ENCODE peak calls at places on chromosomes 1 and 21, in five cellular contexts. A is fibroblast of mammary gland, V is spleen, H is transverse colon, O is left ventricle myocardium inferior. U is an unnamed sample.

GRCh38 chr1:85801520-85801919 is 93.3 kb upstream of the ZNHIT6 start:
- DNase-seq in A (peak), V (no peak), H (no peak), O (no peak), U (no peak)

GRCh38 chr1:115179397-115179835 is 90.1 kb upstream of the TSPAN2 start:
- DNase-seq in A (peak), V (no peak), H (no peak), O (peak), U (no peak)

GRCh38 chr1:69824932-69825331 is 257.2 kb downstream of the LRRC7 start:
- DNase-seq in A (peak), V (no peak), H (no peak), O (peak), U (no peak)

GRCh38 chr1:22271847-22272801 is 129.2 kb upstream of the WNT4 start:
- DNase-seq in A (no peak), V (no peak), H (no peak), O (no peak), U (no peak)

GRCh38 chr1:1213153-1213918 is 617 bp downstream of the TNFRSF4 start:
- DNase-seq in A (no peak), V (peak), H (peak), O (peak), U (peak)

GRCh38 chr1:205630241-205630640 is 1.6 kb downstream of the ELK4 start:
- DNase-seq in A (peak), V (no peak), H (no peak), O (no peak), U (no peak)

GRCh38 chr1:42679364-42679983 is 2.7 kb upstream of the YBX1 start:
- DNase-seq in A (peak), V (no peak), H (no peak), O (no peak), U (no peak)

GRCh38 chr1:33338495-33339211 is 17.8 kb upstream of the A3GALT2 start:
- DNase-seq in A (peak), V (peak), H (peak), O (peak), U (no peak)

GRCh38 chr1:62011007-62011406 is 183.6 kb upstream of the L1TD1 start:
- DNase-seq in A (no peak), V (no peak), H (no peak), O (no peak), U (no peak)

GRCh38 chr1:10433790-10434189 is 3.6 kb downstream of the CENPS start:
- DNase-seq in A (no peak), V (no peak), H (no peak), O (no peak), U (no peak)

GRCh38 chr21:42834730-42835191 is 44.6 kb downstream of the WDR4 start:
- DNase-seq in A (no peak), V (peak), H (no peak), O (no peak), U (no peak)

GRCh38 chr21:42835211-42835610 is 44.1 kb downstream of the WDR4 start:
- DNase-seq in A (no peak), V (peak), H (no peak), O (no peak), U (no peak)

GRCh38 chr21:42833859-42834729 is 45.2 kb downstream of the WDR4 start:
- DNase-seq in A (no peak), V (peak), H (no peak), O (no peak), U (no peak)

GRCh38 chr21:42835611-42836401 is 43.5 kb downstream of the WDR4 start:
- DNase-seq in A (no peak), V (peak), H (no peak), O (no peak), U (no peak)

DNA sequence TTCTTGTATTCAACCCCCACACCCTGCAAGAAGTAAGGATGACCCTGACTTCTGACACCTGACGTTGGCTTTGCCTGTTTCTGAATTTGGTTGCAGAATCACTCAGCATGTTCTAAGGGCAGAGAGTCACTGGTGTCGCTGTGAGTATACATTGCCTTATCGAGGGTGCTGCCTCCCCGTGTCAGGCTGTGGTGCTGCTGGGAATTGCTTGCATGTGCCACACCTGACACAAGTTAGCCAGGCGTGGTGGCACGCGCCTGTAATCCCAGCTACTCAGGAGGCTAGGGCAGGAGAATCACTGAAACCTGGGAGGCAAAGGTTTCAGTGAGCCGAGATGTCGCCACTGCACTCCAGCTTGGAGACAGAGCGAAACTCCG is 45.9 kb downstream of the WDR4 start:
- DNase-seq in A (peak), V (peak), H (peak), O (no peak), U (no peak)
- TF ChIP-seq CTCF in A (peak), V (no peak), H (peak), O (peak), U (peak)

GRCh38 chr1:190759807-190760206 is 282.1 kb upstream of the BRINP3 start:
- DNase-seq in A (no peak), V (no peak), H (no peak), O (no peak), U (no peak)

GRCh38 chr1:190762325-190762724 is 284.7 kb upstream of the BRINP3 start:
- DNase-seq in A (no peak), V (no peak), H (no peak), O (no peak), U (no peak)
- TF ChIP-seq CTCF in A (no peak), V (no peak), H (no peak), O (no peak), U (no peak)

GRCh38 chr1:228108742-228109072 is 392 bp downstream of the MRPL55 start:
- DNase-seq in A (no peak), V (no peak), H (no peak), O (no peak), U (no peak)

GRCh38 chr1:228110536-228110935 is 1.4 kb upstream of the MRPL55 start:
- DNase-seq in A (no peak), V (no peak), H (no peak), O (no peak), U (no peak)

GRCh38 chr1:228108055-228108690 is 926 bp downstream of the MRPL55 start:
- DNase-seq in A (no peak), V (peak), H (no peak), O (no peak), U (no peak)

GRCh38 chr1:228109962-228110488 is 926 bp upstream of the MRPL55 start:
- DNase-seq in A (no peak), V (no peak), H (no peak), O (no peak), U (no peak)

DNA sequence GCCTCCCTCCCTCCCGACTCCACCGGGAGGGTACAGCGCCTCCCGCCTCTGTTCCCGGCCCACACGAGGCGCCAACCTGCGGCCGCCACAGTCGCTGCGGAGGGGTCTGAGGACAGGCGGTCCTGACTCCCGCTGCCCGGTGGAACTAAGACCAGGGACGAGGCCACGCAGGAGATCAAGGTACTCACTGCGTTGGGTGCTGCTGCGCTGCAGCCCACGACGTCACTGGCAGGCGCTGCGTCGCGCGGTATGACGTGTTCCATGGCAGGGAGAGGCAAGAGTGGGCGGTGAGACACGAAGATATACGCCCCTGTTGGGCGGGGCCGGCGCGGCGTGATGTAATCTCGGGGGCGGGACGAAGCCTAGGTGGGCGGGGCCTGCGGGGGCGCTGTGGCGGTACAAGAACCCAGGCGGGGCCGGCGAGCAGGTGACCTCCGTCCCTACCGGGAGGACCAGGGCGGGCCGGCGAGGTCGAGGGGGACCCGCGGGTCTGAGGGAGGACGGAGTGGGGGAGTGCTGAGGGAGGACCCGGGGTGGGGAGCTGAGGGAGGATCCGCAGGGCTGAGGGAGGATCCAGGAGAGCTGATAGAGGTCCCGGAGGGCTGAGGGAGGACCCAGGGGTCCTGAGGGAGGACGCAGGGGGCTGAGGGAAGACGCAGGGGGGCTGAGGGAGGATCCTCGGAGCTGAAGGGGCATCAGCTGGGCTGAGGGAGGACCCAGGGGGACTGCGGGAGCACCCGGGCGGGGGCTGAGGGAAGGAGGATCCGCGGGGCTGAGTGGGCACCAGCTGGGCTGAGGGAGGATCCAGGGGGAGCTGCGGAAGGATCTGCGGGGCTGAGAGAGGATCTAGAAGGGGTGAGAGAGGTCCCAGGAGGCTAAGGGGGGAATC is at the start of gene MRPL55:
- DNase-seq in A (peak), V (peak), H (peak), O (peak), U (peak)
- TF ChIP-seq CTCF in A (no peak), V (peak), H (no peak), O (peak), U (peak)

GRCh38 chr1:179293340-179294327 is at the start of gene SOAT1:
- DNase-seq in A (peak), V (peak), H (peak), O (peak), U (peak)
- TF ChIP-seq CTCF in A (no peak), V (no peak), H (no peak), O (no peak), U (no peak)

GRCh38 chr1:189432761-189433160 is 1044.9 kb downstream of the BRINP3 start:
- DNase-seq in A (no peak), V (no peak), H (no peak), O (no peak), U (no peak)

GRCh38 chr1:189424746-189425331 is 1052.8 kb downstream of the BRINP3 start:
- DNase-seq in A (no peak), V (no peak), H (no peak), O (no peak), U (no peak)

GRCh38 chr1:189431437-189431836 is 1046.2 kb downstream of the BRINP3 start:
- DNase-seq in A (no peak), V (no peak), H (no peak), O (no peak), U (no peak)

GRCh38 chr1:189434461-189434860 is 1043.2 kb downstream of the BRINP3 start:
- DNase-seq in A (no peak), V (no peak), H (no peak), O (no peak), U (no peak)

GRCh38 chr1:189429610-189430009 is 1048.1 kb downstream of the BRINP3 start:
- DNase-seq in A (peak), V (no peak), H (no peak), O (no peak), U (no peak)
- TF ChIP-seq CTCF in A (peak), V (no peak), H (peak), O (peak), U (no peak)

GRCh38 chr21:32253215-32253641 is 25.6 kb downstream of the MIS18A start:
- DNase-seq in A (peak), V (no peak), H (no peak), O (peak), U (no peak)
- TF ChIP-seq CTCF in A (no peak), V (no peak), H (no peak), O (no peak), U (no peak)

DNA sequence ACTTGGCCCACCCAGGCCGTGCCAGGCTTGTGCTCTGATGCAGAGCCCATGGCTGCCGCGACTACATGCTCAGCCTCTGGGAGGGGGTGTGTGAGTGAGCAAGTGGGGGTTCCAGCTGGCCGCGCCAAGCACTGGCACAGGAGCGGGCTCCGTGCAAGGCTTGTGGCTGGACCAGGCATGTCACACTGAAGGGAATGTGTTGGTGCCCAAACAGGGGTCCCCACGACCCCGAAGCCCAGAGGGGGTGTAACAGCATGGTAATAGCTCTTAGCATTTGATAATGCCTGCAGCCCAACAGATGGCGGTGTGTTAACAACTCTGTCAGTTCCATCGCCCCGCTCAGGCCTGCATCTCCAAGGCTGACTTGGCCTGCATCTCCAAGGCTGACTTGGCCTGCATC is 38.3 kb upstream of the CD46 start:
- DNase-seq in A (no peak), V (no peak), H (no peak), O (no peak), U (no peak)
- TF ChIP-seq CTCF in A (no peak), V (no peak), H (no peak), O (no peak), U (no peak)